ENCODE peak calls at places on chromosomes 7 and 10, in five cellular contexts. E is spleen, M is HCT116, A is GM23338, P is endothelial cell of umbilical vein. U is an unnamed sample.
A peak's percentile ranks its signal among the peaks of the same experiment; 100 is the strongest.

GRCh38 chr7:135536160-135536559 is 21.6 kb upstream of the NUP205 start:
- DNase-seq in A (no peak), E (no peak), P (no peak), M (no peak), U (peak; percentile 37)

GRCh38 chr7:128381161-128381821 is 19.8 kb upstream of the PRRT4 start:
- DNase-seq in P (no peak), A (peak; percentile 94), E (no peak), M (peak; percentile 33), U (no peak)

GRCh38 chr7:23462846-23463245 is 7.4 kb downstream of the IGF2BP3 start:
- DNase-seq in A (peak; percentile 49), M (no peak), E (no peak), P (peak; percentile 81), U (no peak)

GRCh38 chr7:70134029-70134445 is 535.8 kb downstream of the AUTS2 start:
- DNase-seq in A (no peak), E (no peak), M (no peak), P (no peak), U (no peak)

GRCh38 chr10:73244866-73245477 is 2.1 kb downstream of the DNAJC9 start:
- DNase-seq in P (peak; percentile 14), M (no peak), E (no peak), A (no peak), U (no peak)

GRCh38 chr10:112227331-112227961 is 43.9 kb upstream of the GPAM start:
- DNase-seq in E (no peak), M (no peak), P (no peak), A (no peak), U (peak; percentile 95)

GRCh38 chr7:132150711-132151110 is 425.6 kb downstream of the PLXNA4 start:
- DNase-seq in E (no peak), M (no peak), P (no peak), A (no peak), U (no peak)

GRCh38 chr10:70528726-70529362 is 50.3 kb downstream of the PALD1 start:
- DNase-seq in M (peak; percentile 34), P (peak; percentile 52), E (no peak), A (peak; percentile 78), U (peak; percentile 34)

GRCh38 chr10:8023851-8024250 is 30.6 kb upstream of the GATA3 start:
- DNase-seq in P (no peak), E (no peak), A (no peak), M (no peak), U (no peak)

GRCh38 chr10:35127289-35127891 is 744 bp downstream of the CREM start:
- DNase-seq in E (peak; percentile 94), P (peak; percentile 63), A (peak; percentile 59), M (no peak), U (peak; percentile 7)

GRCh38 chr7:4682621-4683042 is 537 bp downstream of the FOXK1 start:
- DNase-seq in E (peak; percentile 93), A (peak; percentile 54), P (peak; percentile 42), M (no peak), U (no peak)

GRCh38 chr10:28878236-28878970 is 201.1 kb downstream of the BAMBI start:
- DNase-seq in M (no peak), E (no peak), P (no peak), A (no peak), U (no peak)

GRCh38 chr7:155506854-155507337 is 39.5 kb downstream of the CNPY1 start:
- DNase-seq in M (no peak), A (peak; percentile 70), E (peak; percentile 34), P (no peak), U (no peak)

GRCh38 chr7:87113077-87113476 is 39.2 kb upstream of the DMTF1 start:
- DNase-seq in E (no peak), P (no peak), M (no peak), A (no peak), U (no peak)

GRCh38 chr7:16114633-16115032 is 306.7 kb downstream of the CRPPA start:
- DNase-seq in A (peak; percentile 21), E (no peak), M (peak; percentile 52), P (peak; percentile 53), U (no peak)

GRCh38 chr10:119817991-119818888 is 54.4 kb downstream of the MCMBP start:
- DNase-seq in E (peak; percentile 75), P (peak; percentile 29), M (no peak), A (peak; percentile 94), U (no peak)

GRCh38 chr7:100603697-100604077 is 1.5 kb downstream of the PCOLCE start:
- DNase-seq in P (no peak), M (no peak), A (peak; percentile 64), E (no peak), U (no peak)

GRCh38 chr7:44541028-44541869 is at the start of gene NPC1L1:
- DNase-seq in M (no peak), P (no peak), E (peak; percentile 67), A (no peak), U (peak; percentile 91)

GRCh38 chr7:128031901-128032604 is 816 bp upstream of the LRRC4 start:
- DNase-seq in A (peak; percentile 80), P (peak; percentile 85), M (no peak), E (peak; percentile 90), U (no peak)

GRCh38 chr10:76916536-76916935 is 721.1 kb downstream of the KCNMA1 start:
- DNase-seq in E (no peak), P (no peak), M (no peak), A (no peak), U (no peak)

GRCh38 chr10:97185326-97186058 is at the start of gene SLIT1:
- DNase-seq in E (peak; percentile 72), P (no peak), A (peak; percentile 74), M (no peak), U (no peak)

GRCh38 chr7:2106920-2107319 is 125.8 kb downstream of the MAD1L1 start:
- DNase-seq in P (peak; percentile 38), E (no peak), A (no peak), M (no peak), U (no peak)

GRCh38 chr7:94392391-94392782 is 2.3 kb upstream of the COL1A2 start:
- DNase-seq in E (no peak), A (no peak), M (no peak), P (no peak), U (no peak)

GRCh38 chr10:17537281-17537680 is 79.9 kb downstream of the HACD1 start:
- DNase-seq in A (no peak), E (no peak), P (no peak), M (no peak), U (no peak)

GRCh38 chr7:140005754-140006503 is 56.8 kb downstream of the PARP12 start:
- DNase-seq in P (peak; percentile 25), E (peak; percentile 54), M (peak; percentile 48), A (peak; percentile 89), U (peak; percentile 48)

GRCh38 chr7:16202298-16202697 is 219.0 kb downstream of the CRPPA start:
- DNase-seq in M (no peak), A (no peak), E (no peak), P (peak; percentile 86), U (no peak)

GRCh38 chr7:141012044-141012685 is 2.6 kb downstream of the MRPS33 start:
- DNase-seq in P (peak; percentile 73), E (peak; percentile 78), A (peak; percentile 81), M (peak; percentile 65), U (peak; percentile 70)

GRCh38 chr7:90723233-90723632 is 127.1 kb downstream of the CDK14 start:
- DNase-seq in M (no peak), A (no peak), E (no peak), P (no peak), U (no peak)

GRCh38 chr10:659710-660141 is 29.7 kb downstream of the DIP2C start:
- DNase-seq in E (no peak), A (no peak), P (peak; percentile 71), M (no peak), U (no peak)
- TF ChIP-seq POLR2AphosphoS5 in E (no peak), A (no peak), P (no peak), M (no peak), U (no peak)

DNA sequence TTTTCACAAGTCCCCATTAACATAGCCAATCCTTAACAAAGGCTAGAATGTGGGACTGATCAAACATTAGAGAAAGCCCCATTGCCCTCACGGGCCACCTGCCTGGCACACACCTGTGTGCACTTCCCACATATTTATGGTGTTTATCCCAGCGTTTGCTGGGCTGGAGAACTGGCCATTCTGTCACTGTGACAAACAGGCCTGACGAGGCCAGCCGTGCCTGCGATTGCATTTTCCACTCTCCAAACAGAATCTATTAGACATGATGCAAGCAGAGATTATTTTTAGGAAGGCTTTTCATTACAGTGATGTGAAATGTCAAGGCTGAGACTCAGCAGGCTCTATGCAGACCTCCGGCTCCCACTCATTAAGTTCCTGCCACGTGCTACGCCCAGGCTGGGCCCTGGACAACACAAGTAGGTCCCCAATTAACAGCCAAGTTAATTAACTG is 20.4 kb downstream of the PTPRN2 start:
- DNase-seq in A (peak; percentile 31), E (no peak), M (no peak), P (no peak), U (no peak)
- TF ChIP-seq POLR2AphosphoS5 in A (no peak), E (no peak), M (no peak), P (no peak), U (no peak)

DNA sequence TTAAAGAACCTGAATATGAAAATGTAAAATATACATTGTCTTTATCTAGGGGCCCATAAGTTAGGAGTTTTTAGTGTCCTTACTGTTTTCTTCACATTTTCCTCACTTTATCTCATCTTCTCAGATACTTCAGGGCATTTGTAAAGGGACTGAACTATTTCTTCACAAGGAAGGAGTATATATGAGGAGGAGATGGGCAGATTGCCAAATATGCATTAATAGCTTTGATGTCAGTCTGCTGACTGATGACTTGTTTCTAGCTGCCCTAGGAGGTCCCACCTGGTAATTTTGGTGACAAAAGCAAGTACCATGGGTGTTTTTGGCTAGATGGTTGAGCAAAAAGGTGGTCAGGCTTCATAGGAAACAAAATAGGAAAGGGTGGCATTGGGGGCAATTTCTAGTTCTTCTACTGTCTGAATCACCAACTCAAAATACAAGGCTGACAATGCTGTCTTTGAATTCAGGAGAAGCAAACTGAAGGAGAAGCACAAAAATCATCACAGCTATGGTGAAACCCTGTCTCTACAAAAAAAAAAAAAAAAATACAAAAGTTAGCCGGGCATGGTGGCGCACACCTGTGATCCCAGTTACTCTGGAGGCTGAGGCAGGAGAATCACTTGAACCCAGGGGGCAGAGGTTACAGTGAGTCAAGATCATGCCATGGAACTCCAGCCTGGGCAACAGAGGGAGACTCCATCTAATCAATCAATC is 10.4 kb upstream of the STRIP2 start:
- DNase-seq in E (no peak), M (no peak), P (peak; percentile 38), A (no peak), U (peak; percentile 12)
- TF ChIP-seq POLR2AphosphoS5 in E (no peak), M (no peak), P (no peak), A (no peak), U (no peak)

GRCh38 chr10:130835068-130835467 is 476.5 kb downstream of the TCERG1L start:
- DNase-seq in P (no peak), M (no peak), E (no peak), A (no peak), U (no peak)

GRCh38 chr10:130836344-130836743 is 475.2 kb downstream of the TCERG1L start:
- DNase-seq in A (no peak), E (no peak), P (no peak), M (no peak), U (no peak)

GRCh38 chr10:130834573-130834972 is 476.9 kb downstream of the TCERG1L start:
- DNase-seq in M (no peak), A (no peak), P (no peak), E (no peak), U (no peak)

GRCh38 chr10:130833596-130833995 is 477.9 kb downstream of the TCERG1L start:
- DNase-seq in E (no peak), M (no peak), P (no peak), A (no peak), U (no peak)

DNA sequence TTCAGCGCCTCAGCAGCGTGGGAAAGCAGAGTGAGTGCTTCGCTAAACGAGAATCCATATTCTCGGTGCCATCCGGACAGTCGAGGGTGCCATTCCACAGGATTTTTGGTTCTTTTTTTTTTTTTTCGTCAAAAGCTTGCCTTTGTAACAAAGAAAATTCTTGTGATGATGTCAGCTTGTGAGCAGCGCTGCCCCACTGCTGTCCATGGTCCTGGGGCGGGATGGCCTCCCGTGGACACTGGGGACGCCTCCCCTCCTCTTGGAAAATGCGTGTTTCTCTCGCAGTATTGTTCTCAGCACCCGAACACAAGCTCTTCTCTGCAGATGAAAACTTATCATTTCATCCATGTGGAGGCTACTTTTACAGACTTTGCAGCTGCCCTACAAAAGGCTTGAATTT is 477.4 kb downstream of the TCERG1L start:
- DNase-seq in P (no peak), M (no peak), A (peak; percentile 16), E (no peak), U (no peak)
- TF ChIP-seq POLR2AphosphoS5 in P (no peak), M (no peak), A (no peak), E (no peak), U (no peak)